ENCODE peak calls at places on chromosome 22, in four cellular contexts. A is brain microvascular endothelial cell, G is non-pigmented ciliary epithelial cell, C is NCI-H1694. D is an unnamed sample.

GRCh38 chr22:19679476-19680099 is 34.7 kb upstream of the SEPTIN5 start:
- DNase-seq in A (no peak), G (no peak), C (no peak), D (peak)

GRCh38 chr22:39689421-39689820 is 118.9 kb downstream of the CACNA1I start:
- DNase-seq in A (no peak), G (no peak), C (no peak), D (no peak)

GRCh38 chr22:29626497-29627195 is 23.2 kb downstream of the NF2 start:
- DNase-seq in A (peak), G (peak), C (no peak), D (no peak)

GRCh38 chr22:37206841-37207821 is 5.1 kb downstream of the SSTR3 start:
- DNase-seq in A (no peak), G (no peak), C (no peak), D (no peak)

GRCh38 chr22:48576333-48577013 is 1251.2 kb downstream of the BRD1 start:
- DNase-seq in A (no peak), G (no peak), C (no peak), D (no peak)

GRCh38 chr22:49866134-49866533 is 12.5 kb downstream of the ZBED4 start:
- DNase-seq in A (no peak), G (no peak), C (no peak), D (no peak)

GRCh38 chr22:28547132-28547842 is 132.4 kb downstream of the TTC28 start:
- DNase-seq in A (no peak), G (peak), C (no peak), D (no peak)

GRCh38 chr22:42270178-42270511 is 308 bp downstream of the TCF20 start:
- DNase-seq in A (no peak), G (no peak), C (no peak), D (no peak)

GRCh38 chr22:21621025-21621424 is 8.8 kb downstream of the YDJC start:
- DNase-seq in A (no peak), G (no peak), C (no peak), D (no peak)

GRCh38 chr22:47062126-47062525 is 299.7 kb downstream of the TBC1D22A start:
- DNase-seq in A (no peak), G (no peak), C (no peak), D (no peak)

GRCh38 chr22:29458551-29458950 is 20.2 kb downstream of the RFPL1 start:
- DNase-seq in A (no peak), G (no peak), C (no peak), D (no peak)

GRCh38 chr22:50613291-50613981 is 12.8 kb downstream of the MAPK8IP2 start:
- DNase-seq in A (no peak), G (no peak), C (peak), D (no peak)

GRCh38 chr22:37456351-37456750 is 29.1 kb upstream of the ELFN2 start:
- DNase-seq in A (no peak), G (no peak), C (no peak), D (no peak)

GRCh38 chr22:37746366-37747089 is 49.7 kb downstream of the TRIOBP start:
- DNase-seq in A (no peak), G (no peak), C (no peak), D (no peak)

GRCh38 chr22:43823911-43824665 is 12.0 kb upstream of the EFCAB6 start:
- DNase-seq in A (no peak), G (no peak), C (no peak), D (no peak)

GRCh38 chr22:47168441-47168840 is 406.0 kb downstream of the TBC1D22A start:
- DNase-seq in A (no peak), G (no peak), C (no peak), D (no peak)

GRCh38 chr22:19626666-19627065 is 87.6 kb upstream of the SEPTIN5 start:
- DNase-seq in A (no peak), G (no peak), C (no peak), D (no peak)

GRCh38 chr22:20979243-20979809 is 2.8 kb upstream of the LZTR1 start:
- DNase-seq in A (peak), G (peak), C (no peak), D (peak)

GRCh38 chr22:39489094-39490068 is 12.7 kb upstream of the MIEF1 start:
- DNase-seq in A (no peak), G (no peak), C (no peak), D (no peak)

GRCh38 chr22:33883961-33884808 is 36.1 kb downstream of the LARGE1 start:
- DNase-seq in A (no peak), G (no peak), C (no peak), D (no peak)

GRCh38 chr22:20014526-20015186 is 2.0 kb downstream of the ARVCF start:
- DNase-seq in A (no peak), G (no peak), C (peak), D (no peak)

GRCh38 chr22:19942071-19942885 is 660 bp upstream of the TXNRD2 start:
- DNase-seq in A (peak), G (no peak), C (no peak), D (no peak)

GRCh38 chr22:22348127-22348814 is 103.7 kb downstream of the VPREB1 start:
- DNase-seq in A (no peak), G (no peak), C (no peak), D (no peak)

GRCh38 chr22:33124471-33124870 is 66.3 kb upstream of the SYN3 start:
- DNase-seq in A (no peak), G (no peak), C (no peak), D (no peak)

GRCh38 chr22:46881373-46882118 is 119.1 kb downstream of the TBC1D22A start:
- DNase-seq in A (peak), G (no peak), C (no peak), D (no peak)

GRCh38 chr22:29751139-29751538 is 15.7 kb downstream of the ZMAT5 start:
- DNase-seq in A (no peak), G (no peak), C (no peak), D (no peak)

GRCh38 chr22:44154431-44154942 is 26.2 kb upstream of the PARVG start:
- DNase-seq in A (no peak), G (peak), C (no peak), D (no peak)

GRCh38 chr22:20867179-20868099 is 8.6 kb downstream of the SNAP29 start:
- DNase-seq in A (no peak), G (no peak), C (no peak), D (no peak)

GRCh38 chr22:19891350-19892248 is 36.9 kb upstream of the GNB1L start:
- DNase-seq in A (peak), G (peak), C (peak), D (peak)

GRCh38 chr22:32465661-32466060 is 1.4 kb upstream of the BPIFC start:
- DNase-seq in A (no peak), G (no peak), C (no peak), D (no peak)

GRCh38 chr22:20422271-20422958 is 15.2 kb downstream of the SCARF2 start:
- DNase-seq in A (no peak), G (no peak), C (no peak), D (no peak)

GRCh38 chr22:35593885-35594470 is 23.2 kb downstream of the MB start:
- DNase-seq in A (no peak), G (no peak), C (no peak), D (no peak)

GRCh38 chr22:49299821-49300231 is 527.8 kb downstream of the BRD1 start:
- DNase-seq in A (no peak), G (no peak), C (no peak), D (no peak)

D was measured in stimulated activated CD8-positive, alpha-beta memory T cell treated with anti-CD3 and anti-CD28 coated beads, Interleukin-15, amount 100 ng/mL, for 4 hours.